ENCODE peak calls at places on chromosomes 13 and 19, in four cellular contexts. One of them, this sample, is unnamed. For H3K4me1 and H3K9me3, the result is how much of the 10 kb centered on the place peaks cover.

GRCh38 chr13:37149380-37149779 is 43.9 kb upstream of the CSNK1A1L start:
- DNase-seq in pancreas: no peak
- DNase-seq in cardiac muscle cell: peak
- DNase-seq in psoas muscle: no peak
- DNase-seq in this sample: no peak

GRCh38 chr19:40718774-40719391 is 2.0 kb downstream of the ITPKC start:
- DNase-seq in pancreas: peak
- DNase-seq in cardiac muscle cell: peak
- DNase-seq in psoas muscle: peak
- DNase-seq in this sample: peak

GRCh38 chr13:27481766-27482165 is 31.4 kb upstream of the MTIF3 start:
- DNase-seq in pancreas: peak
- DNase-seq in cardiac muscle cell: peak
- DNase-seq in psoas muscle: no peak
- DNase-seq in this sample: peak

GRCh38 chr19:55304279-55304978 is 20.6 kb downstream of the BRSK1 start:
- DNase-seq in pancreas: no peak
- DNase-seq in cardiac muscle cell: peak
- DNase-seq in psoas muscle: peak
- DNase-seq in this sample: no peak

GRCh38 chr13:35723061-35723461 is 246.6 kb upstream of the MAB21L1 start:
- DNase-seq in pancreas: no peak
- DNase-seq in cardiac muscle cell: no peak
- DNase-seq in psoas muscle: no peak
- DNase-seq in this sample: no peak

GRCh38 chr19:8585894-8586750 is 8.9 kb upstream of the MYO1F start:
- DNase-seq in pancreas: no peak
- DNase-seq in cardiac muscle cell: peak
- DNase-seq in psoas muscle: no peak
- DNase-seq in this sample: peak

GRCh38 chr19:50357178-50358100 is 8.0 kb downstream of the NAPSA start:
- DNase-seq in pancreas: peak
- DNase-seq in cardiac muscle cell: peak
- DNase-seq in psoas muscle: peak
- DNase-seq in this sample: peak

GRCh38 chr13:79307866-79308298 is 98.2 kb downstream of the RBM26 start:
- DNase-seq in pancreas: no peak
- DNase-seq in cardiac muscle cell: no peak
- DNase-seq in psoas muscle: peak
- DNase-seq in this sample: no peak

GRCh38 chr19:4350726-4351125 is 7.4 kb downstream of the MPND start:
- DNase-seq in pancreas: no peak
- DNase-seq in cardiac muscle cell: no peak
- DNase-seq in psoas muscle: no peak
- DNase-seq in this sample: no peak

GRCh38 chr19:45097776-45098520 is 5.0 kb downstream of the PPP1R37 start:
- DNase-seq in pancreas: no peak
- DNase-seq in cardiac muscle cell: no peak
- DNase-seq in psoas muscle: peak
- DNase-seq in this sample: no peak

GRCh38 chr13:97982286-97982685 is 28.8 kb downstream of the IPO5 start:
- DNase-seq in pancreas: no peak
- DNase-seq in cardiac muscle cell: no peak
- DNase-seq in psoas muscle: no peak
- DNase-seq in this sample: no peak

GRCh38 chr13:75656590-75656989 is 20.5 kb downstream of the LMO7 start:
- DNase-seq in pancreas: no peak
- DNase-seq in cardiac muscle cell: no peak
- DNase-seq in psoas muscle: no peak
- DNase-seq in this sample: no peak

GRCh38 chr13:102484329-102484728 is 82.5 kb upstream of the FGF14 start:
- DNase-seq in pancreas: no peak
- DNase-seq in cardiac muscle cell: peak
- DNase-seq in psoas muscle: no peak
- DNase-seq in this sample: no peak

GRCh38 chr19:41649827-41650226 is 23.0 kb upstream of the CEACAM4 start:
- DNase-seq in pancreas: no peak
- DNase-seq in cardiac muscle cell: no peak
- DNase-seq in psoas muscle: no peak
- DNase-seq in this sample: no peak

GRCh38 chr13:98450495-98451167 is 126.3 kb downstream of the STK24 start:
- DNase-seq in pancreas: no peak
- DNase-seq in cardiac muscle cell: peak
- DNase-seq in psoas muscle: peak
- DNase-seq in this sample: no peak

GRCh38 chr13:43087960-43088580 is 64.7 kb downstream of the DNAJC15 start:
- DNase-seq in pancreas: no peak
- DNase-seq in cardiac muscle cell: no peak
- DNase-seq in psoas muscle: no peak
- DNase-seq in this sample: no peak

GRCh38 chr19:12796146-12797071 is 5.1 kb downstream of the JUNB start:
- DNase-seq in pancreas: peak
- DNase-seq in cardiac muscle cell: peak
- DNase-seq in psoas muscle: peak
- DNase-seq in this sample: peak

GRCh38 chr13:99258210-99258860 is at the start of gene GPR18:
- DNase-seq in pancreas: no peak
- DNase-seq in cardiac muscle cell: no peak
- DNase-seq in psoas muscle: no peak
- DNase-seq in this sample: no peak

GRCh38 chr19:48386981-48387380 is 4.4 kb downstream of the KDELR1 start:
- DNase-seq in pancreas: no peak
- DNase-seq in cardiac muscle cell: no peak
- DNase-seq in psoas muscle: no peak
- DNase-seq in this sample: no peak

GRCh38 chr19:48391100-48392005 is at the start of gene KDELR1:
- DNase-seq in pancreas: peak
- DNase-seq in cardiac muscle cell: peak
- DNase-seq in psoas muscle: peak
- DNase-seq in this sample: peak

GRCh38 chr19:48393196-48393558 is 291 bp upstream of the GRIN2D start:
- DNase-seq in pancreas: no peak
- DNase-seq in cardiac muscle cell: no peak
- DNase-seq in psoas muscle: no peak
- DNase-seq in this sample: no peak

GRCh38 chr19:48393559-48394330 is at the start of gene GRIN2D:
- DNase-seq in pancreas: no peak
- DNase-seq in cardiac muscle cell: peak
- DNase-seq in psoas muscle: no peak
- DNase-seq in this sample: no peak

GRCh38 chr19:48390188-48391099 is 907 bp downstream of the KDELR1 start:
- DNase-seq in pancreas: peak
- DNase-seq in cardiac muscle cell: peak
- DNase-seq in psoas muscle: peak
- DNase-seq in this sample: peak
- TF ChIP-seq CTCF in pancreas: peak
- TF ChIP-seq CTCF in cardiac muscle cell: peak
- TF ChIP-seq CTCF in psoas muscle: peak
- TF ChIP-seq CTCF in this sample: peak

DNA sequence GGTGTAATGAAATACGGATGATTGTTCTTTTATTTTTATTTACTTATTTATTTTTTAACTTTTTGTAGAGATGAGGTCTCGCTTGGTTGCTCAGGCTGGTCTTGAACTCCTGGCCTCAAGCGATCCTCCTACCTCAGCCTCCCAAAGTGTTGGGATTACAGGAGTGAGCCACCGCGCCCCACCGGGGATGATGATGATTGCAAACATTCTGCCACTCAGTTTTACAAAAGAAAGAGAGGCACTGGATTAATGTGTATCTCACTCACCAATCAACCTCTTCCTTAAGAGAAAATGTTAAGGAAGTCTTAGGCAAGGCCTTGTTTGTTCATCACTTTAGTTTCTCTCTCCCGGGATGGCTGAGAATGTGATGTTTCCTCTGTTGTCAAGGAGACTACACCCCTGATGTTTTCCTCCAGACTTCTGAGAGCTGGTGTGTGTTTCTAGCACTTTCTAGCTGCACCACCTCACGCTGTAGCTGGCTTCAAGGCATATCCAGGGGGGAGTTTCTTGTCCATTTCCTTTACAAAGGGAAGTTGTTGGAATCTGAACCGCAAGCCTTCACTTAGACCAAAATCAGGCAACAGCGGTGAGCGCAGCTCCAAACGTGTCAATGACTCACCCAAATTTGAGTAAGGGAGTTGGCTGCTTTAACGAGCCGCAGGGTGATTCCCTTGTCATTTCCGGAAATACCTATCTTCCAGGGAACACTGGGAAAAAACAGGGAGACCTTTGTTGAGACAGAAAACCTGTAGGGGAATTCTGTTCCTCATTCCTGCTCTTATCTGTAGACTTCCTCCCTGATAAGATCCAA is 2.3 kb downstream of the LDLR start:
- DNase-seq in pancreas: peak
- DNase-seq in cardiac muscle cell: no peak
- DNase-seq in psoas muscle: peak
- DNase-seq in this sample: peak
- H3K4me1 ChIP-seq in pancreas: under half
- H3K4me1 ChIP-seq in cardiac muscle cell: under half
- H3K4me1 ChIP-seq in psoas muscle: under half
- H3K4me1 ChIP-seq in this sample: half or more

GRCh38 chr19:57689750-57690149 is 8.0 kb downstream of the ZNF551 start:
- DNase-seq in pancreas: no peak
- DNase-seq in cardiac muscle cell: no peak
- DNase-seq in psoas muscle: no peak
- DNase-seq in this sample: no peak
- H3K9me3 ChIP-seq in pancreas: under half
- H3K9me3 ChIP-seq in cardiac muscle cell: under half
- H3K9me3 ChIP-seq in psoas muscle: half or more
- H3K9me3 ChIP-seq in this sample: half or more

DNA sequence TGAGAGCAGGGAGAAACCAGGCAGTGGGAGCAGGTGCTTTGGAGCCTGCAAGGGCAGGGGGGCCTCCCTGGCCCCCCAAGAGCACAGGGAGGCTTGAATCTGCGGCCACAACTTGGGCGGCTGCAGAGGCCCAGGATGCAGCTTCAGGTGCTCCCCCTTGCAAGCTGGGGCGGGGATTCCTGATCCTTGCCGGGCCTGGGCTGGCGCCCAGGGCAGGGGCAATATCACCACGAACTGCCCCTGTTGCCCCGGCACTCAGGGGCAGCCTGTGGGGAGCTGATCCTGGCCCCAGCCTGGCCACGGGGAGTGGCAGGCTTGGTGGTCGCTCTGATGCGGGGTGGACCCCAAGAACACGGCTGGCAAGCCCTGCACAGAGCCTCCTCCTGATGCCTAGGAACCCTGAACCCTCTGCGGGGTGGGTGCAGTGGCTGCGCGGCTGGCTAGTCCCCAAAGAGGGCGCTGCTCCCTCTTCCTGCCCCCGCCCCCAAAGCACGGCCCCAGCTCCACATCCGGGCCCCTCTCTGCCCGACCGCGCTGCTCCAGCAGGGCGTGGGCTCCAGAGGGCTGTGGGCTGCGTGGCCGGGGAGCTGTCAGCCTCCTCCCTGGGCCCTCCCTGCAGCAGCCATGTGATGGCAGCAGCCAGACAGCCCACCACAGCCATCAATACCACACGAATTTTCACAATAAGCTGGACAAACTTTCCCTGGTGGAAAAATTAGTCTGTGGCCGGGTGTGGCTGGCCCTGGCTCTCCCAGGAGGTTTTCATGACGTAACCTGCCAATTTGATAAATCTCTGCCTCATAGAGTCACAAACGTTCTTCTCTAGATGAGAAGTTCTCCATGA is 21.0 kb downstream of the TNFSF9 start:
- DNase-seq in pancreas: no peak
- DNase-seq in cardiac muscle cell: peak
- DNase-seq in psoas muscle: peak
- DNase-seq in this sample: peak
- TF ChIP-seq CTCF in pancreas: no peak
- TF ChIP-seq CTCF in cardiac muscle cell: peak
- TF ChIP-seq CTCF in psoas muscle: no peak
- TF ChIP-seq CTCF in this sample: peak

GRCh38 chr19:46983097-46983496 is 36.5 kb upstream of the NPAS1 start:
- DNase-seq in pancreas: no peak
- DNase-seq in cardiac muscle cell: no peak
- DNase-seq in psoas muscle: no peak
- DNase-seq in this sample: no peak
- H3K4me1 ChIP-seq in pancreas: under half
- H3K4me1 ChIP-seq in cardiac muscle cell: under half
- H3K4me1 ChIP-seq in psoas muscle: half or more
- H3K4me1 ChIP-seq in this sample: under half

GRCh38 chr19:57477191-57478008 is at the start of gene ZNF772:
- DNase-seq in pancreas: peak
- DNase-seq in cardiac muscle cell: peak
- DNase-seq in psoas muscle: peak
- DNase-seq in this sample: peak
- H3K9me3 ChIP-seq in pancreas: under half
- H3K9me3 ChIP-seq in cardiac muscle cell: under half
- H3K9me3 ChIP-seq in psoas muscle: half or more
- H3K9me3 ChIP-seq in this sample: half or more

GRCh38 chr13:49676581-49677298 is 14.5 kb downstream of the EBPL start:
- DNase-seq in pancreas: no peak
- DNase-seq in cardiac muscle cell: no peak
- DNase-seq in psoas muscle: no peak
- DNase-seq in this sample: no peak

GRCh38 chr13:49683489-49683888 is 7.8 kb downstream of the EBPL start:
- DNase-seq in pancreas: no peak
- DNase-seq in cardiac muscle cell: no peak
- DNase-seq in psoas muscle: no peak
- DNase-seq in this sample: no peak

GRCh38 chr13:49678172-49678914 is 12.9 kb downstream of the EBPL start:
- DNase-seq in pancreas: no peak
- DNase-seq in cardiac muscle cell: no peak
- DNase-seq in psoas muscle: no peak
- DNase-seq in this sample: no peak

GRCh38 chr13:49681837-49682236 is 9.4 kb downstream of the EBPL start:
- DNase-seq in pancreas: no peak
- DNase-seq in cardiac muscle cell: no peak
- DNase-seq in psoas muscle: no peak
- DNase-seq in this sample: no peak

GRCh38 chr13:49679244-49679643 is 12.0 kb downstream of the EBPL start:
- DNase-seq in pancreas: no peak
- DNase-seq in cardiac muscle cell: no peak
- DNase-seq in psoas muscle: no peak
- DNase-seq in this sample: no peak
- TF ChIP-seq CTCF in pancreas: no peak
- TF ChIP-seq CTCF in cardiac muscle cell: peak
- TF ChIP-seq CTCF in psoas muscle: peak
- TF ChIP-seq CTCF in this sample: no peak